ENCODE peak calls at places on chromosomes 16 and 17, in six cellular contexts. Y, Q, C, G, W and F are unnamed samples.

GRCh38 chr17:48506246-48506645 is 24.6 kb downstream of the HOXB1 start:
- DNase-seq in Q (no peak), G (no peak), Y (no peak), C (no peak), W (no peak), F (no peak)

GRCh38 chr16:88526906-88527185 is 43.4 kb upstream of the ZC3H18 start:
- DNase-seq in W (no peak), C (no peak), Q (no peak), Y (no peak), G (no peak), F (peak; percentile 71)

GRCh38 chr16:56203052-56203451 is 11.8 kb downstream of the GNAO1 start:
- DNase-seq in G (no peak), Y (no peak), C (peak; percentile 66), Q (peak; percentile 30), W (peak; percentile 32), F (peak; percentile 20)

GRCh38 chr16:29852654-29853053 is 10.4 kb downstream of the CDIPT start:
- DNase-seq in W (no peak), C (no peak), G (no peak), Y (peak; percentile 43), Q (no peak), F (no peak)

GRCh38 chr17:12851901-12852435 is 62.7 kb downstream of the ARHGAP44 start:
- DNase-seq in C (no peak), Q (no peak), G (no peak), W (no peak), Y (no peak), F (no peak)

GRCh38 chr16:56856876-56857447 is 8.0 kb upstream of the SLC12A3 start:
- DNase-seq in Y (no peak), Q (no peak), G (no peak), C (no peak), W (no peak), F (no peak)

GRCh38 chr16:89710709-89711564 is 9.4 kb upstream of the SPATA2L start:
- DNase-seq in Q (no peak), C (no peak), G (no peak), W (no peak), Y (no peak), F (no peak)

GRCh38 chr17:27630607-27631408 is at the start of gene LGALS9:
- DNase-seq in Q (no peak), Y (peak; percentile 48), C (peak; percentile 79), G (no peak), W (peak; percentile 8), F (peak; percentile 69)

GRCh38 chr17:83057793-83058477 is 21.5 kb upstream of the METRNL start:
- DNase-seq in C (peak; percentile 39), W (no peak), Y (peak; percentile 80), G (peak; percentile 84), Q (no peak), F (peak; percentile 83)

GRCh38 chr17:81867123-81867951 is 3.8 kb downstream of the ARHGDIA start:
- DNase-seq in C (peak; percentile 63), Q (peak; percentile 1), G (no peak), W (peak; percentile 67), Y (no peak), F (peak; percentile 74)

GRCh38 chr16:64089697-64090096 is 1032.2 kb downstream of the CDH11 start:
- DNase-seq in Y (peak; percentile 8), Q (peak; percentile 37), C (no peak), W (peak; percentile 78), G (no peak), F (no peak)

GRCh38 chr17:50882851-50883250 is 16.7 kb upstream of the TOB1 start:
- DNase-seq in Q (no peak), G (no peak), C (no peak), Y (no peak), W (no peak), F (no peak)

GRCh38 chr17:58335061-58335731 is 6.6 kb upstream of the TSPOAP1 start:
- DNase-seq in Q (no peak), W (peak; percentile 56), Y (no peak), G (peak; percentile 29), C (peak; percentile 64), F (no peak)

GRCh38 chr17:31926100-31926729 is 10.6 kb upstream of the SUZ12 start:
- DNase-seq in Q (no peak), C (no peak), W (no peak), G (no peak), Y (no peak), F (no peak)

GRCh38 chr16:15539197-15539596 is 103.8 kb downstream of the MARF1 start:
- DNase-seq in C (no peak), G (no peak), Y (no peak), W (peak; percentile 15), Q (no peak), F (no peak)

GRCh38 chr16:87621976-87622713 is 19.8 kb downstream of the JPH3 start:
- DNase-seq in W (no peak), C (no peak), G (peak; percentile 31), Y (no peak), Q (no peak), F (no peak)

GRCh38 chr16:59878479-59878878 is 1144.4 kb upstream of the GOT2 start:
- DNase-seq in Q (no peak), Y (no peak), G (no peak), C (no peak), W (no peak), F (no peak)

GRCh38 chr17:40854175-40854814 is 12.7 kb downstream of the KRT12 start:
- DNase-seq in G (no peak), W (no peak), Q (no peak), C (no peak), Y (no peak), F (no peak)

GRCh38 chr17:82668024-82668630 is 19.9 kb upstream of the WDR45B start:
- DNase-seq in W (no peak), Y (no peak), Q (no peak), C (no peak), G (peak; percentile 47), F (no peak)

GRCh38 chr16:68396481-68396880 is 51.8 kb downstream of the SMPD3 start:
- DNase-seq in G (peak; percentile 30), W (peak; percentile 63), C (peak; percentile 79), Q (peak; percentile 47), Y (no peak), F (no peak)

GRCh38 chr16:14401839-14402115 is 228.3 kb downstream of the PARN start:
- DNase-seq in W (no peak), G (peak; percentile 42), Q (no peak), C (no peak), Y (no peak), F (peak; percentile 38)

GRCh38 chr17:48051278-48051677 is 3.1 kb downstream of the NFE2L1 start:
- DNase-seq in Q (no peak), G (no peak), W (no peak), C (no peak), Y (no peak), F (peak; percentile 75)

GRCh38 chr16:9932000-9932399 is 250.2 kb downstream of the GRIN2A start:
- DNase-seq in C (no peak), G (no peak), W (no peak), Y (no peak), Q (no peak), F (no peak)

GRCh38 chr17:50519141-50519834 is 11.0 kb downstream of the MYCBPAP start:
- DNase-seq in C (no peak), G (no peak), W (no peak), Q (no peak), Y (no peak), F (no peak)

GRCh38 chr17:44916781-44917241 is 1.5 kb upstream of the GFAP start:
- DNase-seq in W (no peak), Q (no peak), G (peak; percentile 82), Y (peak; percentile 70), C (peak; percentile 47), F (peak; percentile 87)

GRCh38 chr16:1298406-1298805 is 11.0 kb upstream of the UBE2I start:
- DNase-seq in C (no peak), W (no peak), G (no peak), Y (no peak), Q (no peak), F (no peak)

GRCh38 chr16:1301562-1301961 is 7.9 kb upstream of the UBE2I start:
- DNase-seq in W (no peak), Y (no peak), Q (no peak), C (no peak), G (no peak), F (no peak)

GRCh38 chr16:1299868-1300203 is 9.6 kb upstream of the UBE2I start:
- DNase-seq in Q (no peak), G (no peak), Y (no peak), W (no peak), C (no peak), F (no peak)

GRCh38 chr16:1299012-1299867 is 10.2 kb upstream of the UBE2I start:
- DNase-seq in Y (no peak), G (no peak), Q (no peak), W (no peak), C (no peak), F (peak; percentile 61)

GRCh38 chr16:1300664-1301476 is 8.6 kb upstream of the UBE2I start:
- DNase-seq in C (peak; percentile 90), Q (peak; percentile 56), Y (peak; percentile 55), W (peak; percentile 69), G (peak; percentile 88), F (peak; percentile 86)
- H3K4me3 ChIP-seq in C (peak overlapping the region; percentile 48), Q (peak overlapping the region; percentile 47), Y (no peak overlapping the region), W (peak overlapping the region; percentile 24), G (no peak overlapping the region), F (no peak overlapping the region)

DNA sequence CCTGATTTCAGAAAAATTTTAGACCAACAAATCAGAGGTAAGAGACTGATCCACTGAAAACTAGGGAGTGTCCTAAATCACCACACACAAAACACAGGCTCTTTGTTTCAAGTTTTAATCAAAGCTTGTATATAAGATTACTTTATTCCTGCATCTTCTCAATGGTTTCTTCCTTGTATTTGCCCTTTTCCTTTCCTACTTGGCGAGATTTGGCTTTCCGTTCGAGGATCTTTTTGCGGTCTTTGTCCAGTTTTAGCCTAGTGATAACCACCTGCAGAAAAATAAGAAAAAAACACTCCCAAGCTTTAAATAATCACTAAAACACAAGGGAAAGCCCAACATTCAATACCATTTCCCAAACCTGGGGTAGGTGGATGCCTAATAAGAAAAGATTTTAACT is 918 bp upstream of the KRABD2 start:
- DNase-seq in Y (no peak), C (no peak), G (no peak), W (no peak), Q (no peak), F (no peak)
- H3K4me1 ChIP-seq in Y (peaks cover 39% of the 10 kb centered on the region), C (peaks cover 44% of the 10 kb centered on the region), G (peaks cover 21% of the 10 kb centered on the region), W (peaks cover 59% of the 10 kb centered on the region), Q (peaks cover 32% of the 10 kb centered on the region), F (peaks cover 5% of the 10 kb centered on the region)

GRCh38 chr16:71645450-71645849 is 19.5 kb downstream of the MARVELD3 start:
- DNase-seq in W (peak; percentile 52), Y (no peak), Q (peak; percentile 38), G (no peak), C (peak; percentile 55), F (no peak)
- H3K9me3 ChIP-seq in W (no peaks in the 10 kb centered on the region), Y (no peaks in the 10 kb centered on the region), Q (no peaks in the 10 kb centered on the region), G (no peaks in the 10 kb centered on the region), C (no peaks in the 10 kb centered on the region), F (no peaks in the 10 kb centered on the region)

DNA sequence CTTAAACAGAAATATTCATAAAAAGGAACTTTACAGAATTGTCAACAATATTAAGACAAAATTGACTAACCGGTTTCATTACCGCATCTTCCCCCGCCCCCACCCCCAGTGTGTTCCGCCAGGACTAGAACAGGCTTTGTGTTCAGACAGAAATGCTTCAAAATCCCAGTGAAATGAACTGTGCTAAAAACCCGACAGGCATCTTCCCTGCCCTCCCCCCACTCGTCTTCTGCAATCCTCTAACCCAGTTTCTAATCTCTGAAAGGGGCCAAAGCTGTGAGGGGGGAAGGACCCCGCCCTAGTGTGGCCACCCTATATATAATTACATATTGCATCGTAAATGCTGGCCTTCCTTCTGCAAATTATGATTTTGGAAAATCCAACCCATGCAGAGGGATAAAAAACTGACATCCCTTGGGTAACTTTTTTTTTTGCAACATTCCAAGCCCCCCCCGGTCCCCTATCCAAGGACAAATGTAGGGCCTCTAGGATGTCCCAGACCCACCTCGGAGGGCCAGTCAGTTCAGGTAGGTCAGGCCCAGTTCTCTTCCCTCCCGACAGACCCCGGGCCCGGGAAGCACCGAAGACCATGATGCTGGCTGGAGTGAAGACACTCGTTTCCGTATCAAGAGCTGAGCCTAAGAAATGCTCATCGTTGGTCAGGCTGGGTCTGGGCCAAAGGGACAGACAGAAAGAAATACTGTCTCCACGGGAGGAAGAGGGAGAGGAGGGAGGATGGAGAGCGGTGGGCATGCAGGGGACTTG is 1.2 kb upstream of the ROGDI start:
- DNase-seq in C (no peak), G (no peak), Q (no peak), Y (no peak), W (no peak), F (no peak)
- H3K4me3 ChIP-seq in C (no peak overlapping the region), G (peak overlapping the region; percentile 95), Q (no peak overlapping the region), Y (no peak overlapping the region), W (peak overlapping the region; percentile 78), F (no peak overlapping the region)